ENCODE peak calls at places on chromosomes 13 and 19, in five cellular contexts. B is H1, V is HCT116, U is fibroblast of lung, J is neural progenitor cell. A is an unnamed sample. For H3K4me1, the result is how much of the 10 kb centered on the place peaks cover.

GRCh38 chr13:87311165-87311564 is 360.0 kb upstream of the SLITRK5 start:
- DNase-seq in V (no peak), U (no peak), J (no peak), B (no peak), A (no peak)

GRCh38 chr19:16376649-16377048 is 52.0 kb downstream of the KLF2 start:
- DNase-seq in J (peak), U (no peak), B (peak), V (no peak), A (no peak)

GRCh38 chr19:43560687-43561086 is 14.6 kb downstream of the XRCC1 start:
- DNase-seq in V (no peak), B (no peak), J (no peak), U (no peak), A (no peak)

GRCh38 chr13:108929532-108929931 is 300.1 kb downstream of the MYO16 start:
- DNase-seq in B (no peak), V (no peak), U (peak), J (no peak), A (no peak)

GRCh38 chr19:29871143-29871542 is 59.4 kb downstream of the CCNE1 start:
- DNase-seq in B (no peak), V (no peak), U (no peak), J (no peak), A (no peak)

GRCh38 chr19:10871711-10872550 is 578 bp downstream of the CARM1 start:
- DNase-seq in V (no peak), U (no peak), J (peak), B (no peak), A (no peak)

GRCh38 chr19:31350693-31351211 is 1.5 kb upstream of the TSHZ3 start:
- DNase-seq in U (peak), J (peak), B (peak), V (no peak), A (no peak)

GRCh38 chr13:112892759-112893569 is 76.0 kb upstream of the MCF2L start:
- DNase-seq in B (peak), J (peak), U (no peak), V (no peak), A (no peak)

GRCh38 chr13:57557979-57558529 is 73.5 kb upstream of the PCDH17 start:
- DNase-seq in U (peak), J (peak), V (no peak), B (no peak), A (no peak)

GRCh38 chr13:74920945-74921725 is 560.8 kb downstream of the TBC1D4 start:
- DNase-seq in V (no peak), J (no peak), B (no peak), U (peak), A (no peak)

GRCh38 chr19:56105090-56105701 is 15.9 kb downstream of the ZNF787 start:
- DNase-seq in U (peak), J (peak), B (peak), V (peak), A (no peak)

GRCh38 chr19:45164577-45165335 is 4.0 kb upstream of the NKPD1 start:
- DNase-seq in U (peak), V (peak), B (peak), J (peak), A (peak)

GRCh38 chr13:23466144-23467002 is 32.9 kb upstream of the SACS start:
- DNase-seq in B (peak), J (peak), U (peak), V (peak), A (no peak)

GRCh38 chr19:19366691-19367396 is 38.6 kb upstream of the GATAD2A start:
- DNase-seq in J (peak), V (peak), B (peak), U (peak), A (peak)

GRCh38 chr13:91133941-91134772 is 213.3 kb upstream of the MIR17HG start:
- DNase-seq in B (no peak), J (peak), V (peak), U (peak), A (peak)

GRCh38 chr13:44238011-44238421 is 135.6 kb upstream of the SERP2 start:
- DNase-seq in V (no peak), J (no peak), U (peak), B (no peak), A (peak)

GRCh38 chr13:83879431-83880171 is 2.7 kb downstream of the SLITRK1 start:
- DNase-seq in B (peak), V (no peak), J (peak), U (peak), A (no peak)

GRCh38 chr19:38708413-38709024 is 35.8 kb downstream of the CAPN12 start:
- DNase-seq in B (no peak), J (no peak), U (no peak), V (no peak), A (no peak)

GRCh38 chr13:107210216-107211010 is 642.5 kb upstream of the ARGLU1 start:
- DNase-seq in U (peak), V (no peak), B (no peak), J (no peak), A (no peak)

GRCh38 chr13:47250141-47250540 is 353.3 kb upstream of the HTR2A start:
- DNase-seq in U (peak), B (no peak), V (no peak), J (no peak), A (no peak)

GRCh38 chr13:46908511-46908910 is 11.7 kb upstream of the HTR2A start:
- DNase-seq in V (no peak), U (peak), J (no peak), B (no peak), A (no peak)

GRCh38 chr19:30927705-30928104 is 421.5 kb downstream of the TSHZ3 start:
- DNase-seq in U (no peak), B (no peak), J (no peak), V (no peak), A (no peak)

GRCh38 chr19:18733196-18733647 is 49.7 kb downstream of the CRTC1 start:
- DNase-seq in V (no peak), U (peak), B (no peak), J (no peak), A (no peak)

GRCh38 chr13:42022796-42023493 is 25.5 kb upstream of the DGKH start:
- DNase-seq in J (peak), B (no peak), U (peak), V (no peak), A (no peak)

GRCh38 chr13:75752848-75753247 is 116.7 kb downstream of the LMO7 start:
- DNase-seq in V (no peak), J (no peak), B (no peak), U (no peak), A (no peak)

GRCh38 chr13:30845297-30846214 is 60.5 kb upstream of the MEDAG start:
- DNase-seq in U (no peak), V (no peak), J (no peak), B (no peak), A (no peak)

GRCh38 chr13:24306632-24307031 is 2.7 kb upstream of the C1QTNF9 start:
- DNase-seq in U (peak), V (no peak), B (no peak), J (no peak), A (no peak)

GRCh38 chr19:4582980-4583842 is 23.7 kb upstream of the SEMA6B start:
- DNase-seq in V (no peak), J (no peak), U (no peak), B (peak), A (no peak)

GRCh38 chr13:94210826-94211225 is 268.7 kb downstream of the DCT start:
- DNase-seq in U (no peak), B (no peak), V (no peak), J (no peak), A (no peak)

GRCh38 chr13:105502193-105502592 is 1033.3 kb downstream of the EFNB2 start:
- DNase-seq in V (no peak), U (no peak), J (peak), B (no peak), A (no peak)

GRCh38 chr19:4597278-4597974 is 37.9 kb upstream of the SEMA6B start:
- DNase-seq in U (no peak), J (peak), V (no peak), B (peak), A (no peak)

GRCh38 chr19:12140545-12141404 is 625 bp upstream of the ZNF20 start:
- DNase-seq in V (peak), B (peak), U (peak), J (peak), A (peak)

GRCh38 chr19:13902993-13903555 is 2.8 kb downstream of the BRME1 start:
- DNase-seq in B (peak), U (no peak), V (no peak), J (no peak), A (no peak)

GRCh38 chr19:29573486-29573885 is 32.6 kb upstream of the POP4 start:
- DNase-seq in U (no peak), V (no peak), J (no peak), B (no peak), A (no peak)

GRCh38 chr19:50657222-50657669 is 8.0 kb downstream of the C19orf81 start:
- DNase-seq in U (no peak), V (no peak), J (no peak), B (no peak), A (no peak)

GRCh38 chr19:50658438-50659317 is 9.4 kb downstream of the C19orf81 start:
- DNase-seq in B (peak), J (peak), U (peak), V (peak), A (no peak)

GRCh38 chr19:50659318-50660082 is 10.3 kb downstream of the C19orf81 start:
- DNase-seq in V (no peak), B (no peak), U (no peak), J (peak), A (no peak)

GRCh38 chr19:50660083-50660366 is 10.8 kb downstream of the C19orf81 start:
- DNase-seq in U (no peak), V (no peak), J (peak), B (no peak), A (no peak)

GRCh38 chr19:50657672-50658437 is 8.6 kb downstream of the C19orf81 start:
- DNase-seq in V (peak), U (peak), J (peak), B (peak), A (peak)
- H3K4me3 ChIP-seq in V (peak), U (no peak), J (peak), B (peak), A (no peak)

GRCh38 chr19:34176581-34176980 is 4.3 kb downstream of the LSM14A start:
- DNase-seq in V (no peak), U (no peak), B (no peak), J (no peak), A (no peak)
- H3K4me1 ChIP-seq in V (under half), U (under half), B (under half), J (under half), A (under half)

DNA sequence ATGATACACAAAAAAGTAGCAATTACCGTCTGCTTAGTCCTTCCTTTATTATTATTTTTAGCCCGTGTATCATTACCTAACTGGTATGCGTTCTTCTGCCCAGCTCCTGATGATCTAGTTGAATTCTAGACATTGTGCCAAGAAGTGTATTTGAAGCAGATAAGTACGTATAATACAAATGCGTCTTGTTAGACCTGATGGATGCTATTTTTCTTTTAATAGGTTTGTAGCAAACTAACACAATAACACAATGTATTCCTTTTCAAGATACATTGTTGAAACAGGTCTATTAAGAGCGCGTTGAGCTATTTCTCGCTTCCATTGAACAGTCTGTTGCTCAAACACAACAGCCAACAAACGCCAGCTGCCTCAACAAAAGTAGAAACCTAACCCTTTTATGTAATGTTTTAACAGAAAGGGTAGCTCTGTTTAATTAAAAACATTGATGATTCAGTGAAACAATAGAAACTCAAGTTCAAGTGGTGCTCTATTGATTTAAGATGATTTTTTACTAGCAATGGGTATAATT is 14.7 kb downstream of the ZIC2 start:
- DNase-seq in V (no peak), J (peak), B (no peak), U (no peak), A (no peak)
- TF ChIP-seq EZH2 in V (no peak), J (no peak), B (no peak), U (no peak), A (peak)

DNA sequence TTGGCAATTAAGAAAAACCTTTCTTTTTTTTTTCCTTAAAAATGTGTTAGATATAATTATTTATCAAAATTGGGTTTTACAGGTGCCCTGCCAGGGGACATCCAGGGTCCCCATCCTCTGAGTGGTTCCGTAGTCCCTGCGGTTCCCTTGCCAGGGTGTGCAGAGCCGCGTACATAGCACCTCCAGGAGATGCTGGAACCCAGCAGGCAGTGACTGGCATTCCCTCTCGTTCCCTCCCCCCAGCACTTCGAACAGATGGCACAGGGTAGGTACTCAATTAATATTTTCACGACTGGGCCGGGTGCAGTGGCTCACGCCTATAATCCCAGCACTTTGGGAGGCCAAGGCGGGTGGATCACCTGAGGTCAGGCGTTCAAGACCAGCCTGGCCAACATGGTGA is 82.0 kb downstream of the COL4A1 start:
- DNase-seq in J (no peak), V (no peak), B (no peak), U (no peak), A (no peak)
- H3K4me3 ChIP-seq in J (no peak), V (no peak), B (no peak), U (no peak), A (no peak)

GRCh38 chr13:114065141-114065925 is 67.1 kb downstream of the RASA3 start:
- DNase-seq in J (peak), B (peak), U (peak), V (peak), A (peak)

GRCh38 chr13:114062341-114062740 is 70.1 kb downstream of the RASA3 start:
- DNase-seq in V (no peak), B (no peak), U (no peak), J (no peak), A (no peak)

GRCh38 chr13:114064516-114065140 is 67.8 kb downstream of the RASA3 start:
- DNase-seq in U (peak), J (peak), B (no peak), V (no peak), A (no peak)

GRCh38 chr13:114062754-114063153 is 69.7 kb downstream of the RASA3 start:
- DNase-seq in V (no peak), B (no peak), J (no peak), U (no peak), A (no peak)

DNA sequence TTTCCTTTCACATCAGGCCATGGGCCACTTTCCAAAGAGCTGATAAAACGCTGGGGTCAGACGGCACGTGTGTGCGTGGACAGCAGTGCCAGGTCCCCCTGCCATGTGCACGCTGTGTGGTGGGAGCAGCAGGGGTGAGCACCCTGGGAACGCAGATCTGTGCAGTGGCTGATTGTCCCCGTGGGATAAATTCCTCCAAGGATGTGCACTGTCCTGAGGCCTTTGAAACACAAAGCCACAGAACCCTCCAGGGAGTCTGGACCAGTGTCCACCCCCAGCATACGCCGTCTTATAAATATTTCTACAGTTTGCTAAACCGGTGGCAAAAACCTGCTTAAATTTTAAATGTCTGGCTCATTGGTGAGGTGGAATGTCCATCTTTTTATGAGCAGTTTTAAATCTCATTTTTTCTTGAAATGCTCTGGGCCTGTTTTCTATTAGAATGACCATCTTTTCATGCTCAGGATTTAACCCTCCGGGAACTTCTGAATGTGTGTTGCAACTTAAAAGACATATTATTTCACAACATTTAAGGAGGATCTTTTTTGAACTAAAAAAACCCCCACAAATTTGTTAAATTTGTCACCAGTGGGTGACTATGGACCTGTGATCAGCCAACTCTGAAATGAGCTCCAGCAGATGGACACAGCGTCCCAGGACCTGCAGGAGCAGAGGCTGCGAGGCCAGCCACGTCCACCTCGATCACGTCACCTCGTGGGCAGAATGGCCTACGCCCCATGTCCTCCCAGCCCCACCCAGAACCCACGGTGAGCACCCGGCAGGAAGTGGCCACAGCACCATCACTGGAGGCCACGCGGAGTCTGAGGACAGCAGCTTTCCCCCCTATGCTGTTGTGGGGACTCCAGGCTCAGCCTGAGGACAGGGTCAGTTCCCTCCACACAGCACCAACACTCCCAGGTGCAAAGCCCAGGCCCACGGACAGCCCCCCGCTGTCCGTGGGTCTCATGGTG is 68.6 kb downstream of the RASA3 start:
- DNase-seq in U (peak), J (peak), V (no peak), B (no peak), A (no peak)
- H3K4me1 ChIP-seq in U (half or more), J (under half), V (under half), B (under half), A (under half)

DNA sequence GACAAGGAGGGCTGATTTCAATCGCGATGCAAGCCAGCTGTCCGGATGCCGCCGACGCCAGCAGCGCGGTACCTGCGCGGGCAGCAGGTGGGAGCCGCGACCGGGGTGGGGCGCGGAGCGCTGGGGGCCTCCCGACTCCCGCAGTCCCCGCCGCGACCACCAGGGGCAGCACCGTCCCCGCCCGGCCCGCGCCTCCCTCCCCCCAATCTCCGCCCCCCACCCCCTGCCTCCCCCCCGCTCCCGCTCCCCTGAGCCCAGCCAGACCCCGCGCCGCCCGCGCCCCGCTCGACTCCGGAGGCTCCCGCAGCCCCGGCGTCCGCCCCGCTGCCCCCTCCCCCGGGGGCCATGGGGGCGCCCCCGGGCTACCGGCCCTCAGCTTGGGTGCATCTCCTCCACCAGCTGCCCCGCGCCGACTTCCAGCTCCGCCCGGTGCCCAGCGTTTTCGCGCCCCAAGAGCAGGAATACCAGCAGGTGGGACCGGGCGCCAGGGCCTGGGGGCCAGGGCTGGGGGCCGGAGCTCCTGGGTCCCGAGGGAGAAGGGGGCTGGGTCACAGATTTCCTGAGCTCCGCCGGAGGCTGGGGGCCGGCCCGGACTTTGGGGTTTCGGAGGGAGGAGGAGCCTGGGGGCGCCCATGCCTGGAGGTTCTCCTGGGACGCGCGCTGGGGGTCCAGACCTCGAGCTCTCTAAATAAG is at the start of gene TTYH1:
- DNase-seq in U (no peak), J (peak), V (no peak), B (peak), A (no peak)
- TF ChIP-seq EZH2 in U (no peak), J (no peak), V (no peak), B (no peak), A (no peak)

GRCh38 chr19:35903550-35904179 is 1.3 kb downstream of the HCST start:
- DNase-seq in B (peak), V (no peak), J (peak), U (peak), A (no peak)

GRCh38 chr19:35901055-35901644 is 810 bp upstream of the NFKBID start:
- DNase-seq in B (no peak), V (no peak), J (no peak), U (peak), A (no peak)

GRCh38 chr19:35899547-35900214 is 659 bp downstream of the NFKBID start:
- DNase-seq in U (peak), J (peak), B (peak), V (peak), A (no peak)

GRCh38 chr19:35902870-35903475 is 644 bp downstream of the HCST start:
- DNase-seq in U (no peak), B (no peak), J (no peak), V (no peak), A (no peak)

GRCh38 chr19:35901854-35902661 is at the start of gene HCST:
- DNase-seq in V (no peak), U (peak), B (no peak), J (no peak), A (no peak)
- H3K4me3 ChIP-seq in V (peak), U (peak), B (peak), J (peak), A (no peak)

GRCh38 chr19:46616631-46617322 is 8.1 kb downstream of the PTGIR start:
- DNase-seq in U (peak), B (peak), J (peak), V (peak), A (no peak)
- H3K4me1 ChIP-seq in U (under half), B (under half), J (under half), V (under half), A (under half)